ENCODE peak calls at places on chromosomes 3 and 15, in five cellular contexts. One of them, this sample, is unnamed. For H3K36me3 and H3K27me3, the result is how much of the 10 kb centered on the place peaks cover.

GRCh38 chr15:96264801-96265515 is 65.5 kb upstream of the NR2F2 start:
- DNase-seq in SK-N-SH: no peak
- DNase-seq in left ventricle myocardium inferior: no peak
- DNase-seq in cardiac muscle cell: peak
- DNase-seq in PC-3: peak
- DNase-seq in this sample: no peak

GRCh38 chr15:45225506-45226273 is 26.3 kb upstream of the SLC28A2 start:
- DNase-seq in SK-N-SH: no peak
- DNase-seq in left ventricle myocardium inferior: no peak
- DNase-seq in cardiac muscle cell: no peak
- DNase-seq in PC-3: no peak
- DNase-seq in this sample: no peak

GRCh38 chr3:138066383-138066782 is 49.0 kb downstream of the DZIP1L start:
- DNase-seq in SK-N-SH: no peak
- DNase-seq in left ventricle myocardium inferior: no peak
- DNase-seq in cardiac muscle cell: no peak
- DNase-seq in PC-3: no peak
- DNase-seq in this sample: no peak

GRCh38 chr3:106247902-106248684 is 379.3 kb upstream of the CBLB start:
- DNase-seq in SK-N-SH: no peak
- DNase-seq in left ventricle myocardium inferior: no peak
- DNase-seq in cardiac muscle cell: no peak
- DNase-seq in PC-3: no peak
- DNase-seq in this sample: no peak

GRCh38 chr15:51024735-51025453 is 69.8 kb downstream of the TNFAIP8L3 start:
- DNase-seq in SK-N-SH: no peak
- DNase-seq in left ventricle myocardium inferior: no peak
- DNase-seq in cardiac muscle cell: peak
- DNase-seq in PC-3: no peak
- DNase-seq in this sample: no peak

GRCh38 chr3:156251424-156251823 is 131.0 kb downstream of the KCNAB1 start:
- DNase-seq in SK-N-SH: no peak
- DNase-seq in left ventricle myocardium inferior: no peak
- DNase-seq in cardiac muscle cell: no peak
- DNase-seq in PC-3: no peak
- DNase-seq in this sample: no peak

GRCh38 chr3:57837686-57838085 is 81.6 kb downstream of the SLMAP start:
- DNase-seq in SK-N-SH: no peak
- DNase-seq in left ventricle myocardium inferior: no peak
- DNase-seq in cardiac muscle cell: no peak
- DNase-seq in PC-3: no peak
- DNase-seq in this sample: no peak

GRCh38 chr3:197508051-197508451 is 47.7 kb downstream of the BDH1 start:
- DNase-seq in SK-N-SH: no peak
- DNase-seq in left ventricle myocardium inferior: no peak
- DNase-seq in cardiac muscle cell: no peak
- DNase-seq in PC-3: no peak
- DNase-seq in this sample: no peak

GRCh38 chr3:160006282-160007163 is 17.9 kb downstream of the IL12A start:
- DNase-seq in SK-N-SH: peak
- DNase-seq in left ventricle myocardium inferior: no peak
- DNase-seq in cardiac muscle cell: peak
- DNase-seq in PC-3: peak
- DNase-seq in this sample: peak

GRCh38 chr3:154921351-154921750 is 158.8 kb upstream of the MME start:
- DNase-seq in SK-N-SH: no peak
- DNase-seq in left ventricle myocardium inferior: no peak
- DNase-seq in cardiac muscle cell: no peak
- DNase-seq in PC-3: no peak
- DNase-seq in this sample: no peak

GRCh38 chr3:15294914-15295313 is 37.5 kb downstream of the SH3BP5 start:
- DNase-seq in SK-N-SH: no peak
- DNase-seq in left ventricle myocardium inferior: no peak
- DNase-seq in cardiac muscle cell: no peak
- DNase-seq in PC-3: no peak
- DNase-seq in this sample: no peak

GRCh38 chr15:60070838-60071493 is 66.9 kb downstream of the FOXB1 start:
- DNase-seq in SK-N-SH: no peak
- DNase-seq in left ventricle myocardium inferior: no peak
- DNase-seq in cardiac muscle cell: peak
- DNase-seq in PC-3: peak
- DNase-seq in this sample: no peak

GRCh38 chr3:57545636-57546268 is 1.6 kb upstream of the DNAH12 start:
- DNase-seq in SK-N-SH: no peak
- DNase-seq in left ventricle myocardium inferior: no peak
- DNase-seq in cardiac muscle cell: peak
- DNase-seq in PC-3: no peak
- DNase-seq in this sample: no peak

DNA sequence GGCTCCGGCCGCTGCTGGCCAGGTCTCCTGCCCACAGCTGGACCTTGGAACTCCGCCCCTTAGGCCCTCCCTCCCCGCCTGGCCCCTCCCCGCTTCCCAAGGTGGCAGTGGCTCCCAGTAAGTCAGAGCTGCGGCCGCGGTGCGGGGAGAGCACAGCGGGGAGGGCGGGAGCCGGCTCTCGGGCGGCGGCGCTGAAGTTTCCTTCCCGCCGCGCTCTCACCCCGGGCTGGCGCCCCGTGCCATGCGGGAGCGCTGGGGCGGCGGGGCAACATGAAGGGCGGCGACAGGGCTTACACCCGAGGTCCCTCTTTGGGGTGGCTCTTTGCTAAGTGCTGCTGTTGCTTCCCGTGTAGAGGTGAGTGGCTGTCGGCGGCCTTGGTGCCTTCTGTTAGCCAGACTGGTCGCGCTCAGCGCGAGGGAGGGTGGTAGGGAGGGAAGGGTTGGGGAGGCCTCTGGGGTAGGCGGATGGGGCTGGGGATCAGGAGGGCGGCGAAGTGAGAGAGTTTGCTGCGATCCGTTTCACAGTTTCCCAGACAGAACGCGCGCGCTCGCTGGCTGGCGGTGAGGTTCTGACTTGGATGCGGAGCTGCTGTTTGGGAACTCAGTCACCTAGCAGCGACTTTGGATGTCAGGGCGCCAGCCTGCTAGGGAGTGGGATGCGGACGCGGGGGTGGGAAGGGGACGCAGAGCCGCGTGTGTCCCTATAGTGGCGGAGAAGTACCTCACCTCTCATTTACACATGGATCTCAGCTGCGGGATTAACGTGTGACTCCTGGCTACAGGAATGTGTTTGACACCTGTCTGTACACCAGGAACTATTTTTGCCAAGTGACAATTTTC is 145.5 kb upstream of the UMPS start:
- DNase-seq in SK-N-SH: peak
- DNase-seq in left ventricle myocardium inferior: peak
- DNase-seq in cardiac muscle cell: peak
- DNase-seq in PC-3: peak
- DNase-seq in this sample: peak
- H3K4me3 ChIP-seq in SK-N-SH: peak
- H3K4me3 ChIP-seq in left ventricle myocardium inferior: peak
- H3K4me3 ChIP-seq in cardiac muscle cell: peak
- H3K4me3 ChIP-seq in PC-3: peak
- H3K4me3 ChIP-seq in this sample: peak

GRCh38 chr15:80578206-80578595 is 116.9 kb upstream of the ABHD17C start:
- DNase-seq in SK-N-SH: no peak
- DNase-seq in left ventricle myocardium inferior: no peak
- DNase-seq in cardiac muscle cell: no peak
- DNase-seq in PC-3: no peak
- DNase-seq in this sample: no peak
- H3K36me3 ChIP-seq in SK-N-SH: under half
- H3K36me3 ChIP-seq in left ventricle myocardium inferior: under half
- H3K36me3 ChIP-seq in cardiac muscle cell: under half
- H3K36me3 ChIP-seq in PC-3: under half
- H3K36me3 ChIP-seq in this sample: under half

GRCh38 chr3:128996741-128997140 is 2.9 kb upstream of the CFAP92 start:
- DNase-seq in SK-N-SH: peak
- DNase-seq in left ventricle myocardium inferior: no peak
- DNase-seq in cardiac muscle cell: no peak
- DNase-seq in PC-3: no peak
- DNase-seq in this sample: peak

GRCh38 chr3:128999104-128999503 is 2.0 kb upstream of the EFCC1 start:
- DNase-seq in SK-N-SH: no peak
- DNase-seq in left ventricle myocardium inferior: no peak
- DNase-seq in cardiac muscle cell: no peak
- DNase-seq in PC-3: no peak
- DNase-seq in this sample: peak

GRCh38 chr3:128996200-128996599 is 2.3 kb upstream of the CFAP92 start:
- DNase-seq in SK-N-SH: no peak
- DNase-seq in left ventricle myocardium inferior: no peak
- DNase-seq in cardiac muscle cell: no peak
- DNase-seq in PC-3: no peak
- DNase-seq in this sample: no peak

GRCh38 chr3:128998532-128998931 is 2.6 kb upstream of the EFCC1 start:
- DNase-seq in SK-N-SH: no peak
- DNase-seq in left ventricle myocardium inferior: no peak
- DNase-seq in cardiac muscle cell: no peak
- DNase-seq in PC-3: no peak
- DNase-seq in this sample: no peak

GRCh38 chr3:128997486-128997885 is 3.6 kb upstream of the CFAP92 start:
- DNase-seq in SK-N-SH: no peak
- DNase-seq in left ventricle myocardium inferior: no peak
- DNase-seq in cardiac muscle cell: no peak
- DNase-seq in PC-3: no peak
- DNase-seq in this sample: no peak
- H3K27me3 ChIP-seq in SK-N-SH: half or more
- H3K27me3 ChIP-seq in left ventricle myocardium inferior: under half
- H3K27me3 ChIP-seq in cardiac muscle cell: half or more
- H3K27me3 ChIP-seq in PC-3: under half
- H3K27me3 ChIP-seq in this sample: half or more

GRCh38 chr3:25724948-25725645 is 58.1 kb downstream of the NGLY1 start:
- DNase-seq in SK-N-SH: no peak
- DNase-seq in left ventricle myocardium inferior: no peak
- DNase-seq in cardiac muscle cell: no peak
- DNase-seq in PC-3: peak
- DNase-seq in this sample: no peak

GRCh38 chr3:25728101-25728500 is 55.1 kb downstream of the NGLY1 start:
- DNase-seq in SK-N-SH: peak
- DNase-seq in left ventricle myocardium inferior: no peak
- DNase-seq in cardiac muscle cell: no peak
- DNase-seq in PC-3: no peak
- DNase-seq in this sample: no peak

GRCh38 chr3:25723802-25724201 is 59.1 kb upstream of the TOP2B start:
- DNase-seq in SK-N-SH: no peak
- DNase-seq in left ventricle myocardium inferior: no peak
- DNase-seq in cardiac muscle cell: no peak
- DNase-seq in PC-3: no peak
- DNase-seq in this sample: no peak

GRCh38 chr3:25725810-25726209 is 57.4 kb downstream of the NGLY1 start:
- DNase-seq in SK-N-SH: no peak
- DNase-seq in left ventricle myocardium inferior: no peak
- DNase-seq in cardiac muscle cell: peak
- DNase-seq in PC-3: peak
- DNase-seq in this sample: no peak

GRCh38 chr3:25727316-25727715 is 55.9 kb downstream of the NGLY1 start:
- DNase-seq in SK-N-SH: no peak
- DNase-seq in left ventricle myocardium inferior: no peak
- DNase-seq in cardiac muscle cell: no peak
- DNase-seq in PC-3: no peak
- DNase-seq in this sample: no peak
- H3K4me3 ChIP-seq in SK-N-SH: no peak
- H3K4me3 ChIP-seq in left ventricle myocardium inferior: no peak
- H3K4me3 ChIP-seq in cardiac muscle cell: no peak
- H3K4me3 ChIP-seq in PC-3: no peak
- H3K4me3 ChIP-seq in this sample: no peak

DNA sequence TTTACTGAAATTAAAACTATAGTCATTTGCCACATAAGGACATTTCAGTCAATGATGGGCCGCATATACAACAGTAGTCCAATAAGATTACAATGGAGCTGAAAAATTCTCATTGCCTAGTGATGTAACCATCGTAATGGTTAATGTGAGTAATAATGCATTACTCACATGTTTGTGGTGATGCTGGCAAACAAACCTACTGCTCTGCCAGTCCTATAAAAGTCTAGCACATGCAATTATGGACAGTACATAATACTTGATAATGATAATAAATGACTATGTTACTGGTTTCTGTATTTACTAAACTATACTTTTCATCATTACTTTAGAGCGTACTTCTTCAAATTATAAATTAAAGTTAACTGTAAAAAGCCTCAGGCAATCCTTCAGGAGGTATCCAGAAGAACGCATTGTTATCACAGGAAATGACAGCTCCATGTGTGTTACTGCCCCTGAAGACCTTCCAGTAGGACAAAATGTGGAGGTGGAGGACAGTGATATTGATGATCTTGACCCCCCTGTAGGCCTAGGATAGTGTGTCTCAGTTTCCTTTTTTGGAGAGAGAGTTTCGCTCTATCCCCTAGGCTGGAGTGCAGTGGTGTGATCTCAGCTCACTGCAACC is 102.7 kb downstream of the ATP1B3 start:
- DNase-seq in SK-N-SH: no peak
- DNase-seq in left ventricle myocardium inferior: no peak
- DNase-seq in cardiac muscle cell: peak
- DNase-seq in PC-3: peak
- DNase-seq in this sample: no peak
- H3K36me3 ChIP-seq in SK-N-SH: under half
- H3K36me3 ChIP-seq in left ventricle myocardium inferior: under half
- H3K36me3 ChIP-seq in cardiac muscle cell: under half
- H3K36me3 ChIP-seq in PC-3: under half
- H3K36me3 ChIP-seq in this sample: under half

This sample was measured in H7.